ENCODE peak calls at places on chromosomes 11 and 22, in eight cellular contexts. C is GM23248, X is OCI-LY7, S is astrocyte, D is K562, T is PC-3, O is HepG2, Q is Karpas-422. F is an unnamed sample. For H3K79me2, the result is how much of the 10 kb centered on the place peaks cover.

GRCh38 chr22:19455033-19455432 is 7.5 kb upstream of the C22orf39 start:
- DNase-seq in T (no peak), O (no peak), C (no peak), Q (no peak), D (no peak), X (no peak), S (no peak), F (no peak)

GRCh38 chr11:13038366-13038765 is 29.2 kb downstream of the RASSF10 start:
- DNase-seq in S (no peak), Q (no peak), O (peak), X (no peak), T (peak), C (peak), D (no peak), F (no peak)

GRCh38 chr22:19731736-19732135 is 8.4 kb downstream of the GP1BB start:
- DNase-seq in Q (no peak), C (no peak), O (no peak), T (no peak), S (no peak), D (no peak), X (no peak), F (no peak)

GRCh38 chr11:10500263-10500601 is 40.8 kb downstream of the RNF141 start:
- DNase-seq in S (no peak), Q (no peak), T (no peak), O (no peak), C (no peak), X (no peak), D (no peak), F (no peak)

GRCh38 chr11:120577041-120577440 is 65.5 kb downstream of the GRIK4 start:
- DNase-seq in C (no peak), X (no peak), O (no peak), D (no peak), T (no peak), Q (no peak), S (no peak), F (no peak)

GRCh38 chr11:70477607-70478006 is 79.3 kb downstream of the CTTN start:
- DNase-seq in S (no peak), C (no peak), Q (no peak), X (no peak), T (no peak), D (no peak), O (no peak), F (no peak)

GRCh38 chr11:67370351-67371076 is 2.9 kb downstream of the CLCF1 start:
- DNase-seq in X (no peak), C (peak), O (no peak), T (no peak), D (no peak), S (no peak), Q (no peak), F (no peak)

GRCh38 chr11:296206-296975 is 2.9 kb downstream of the IFITM5 start:
- DNase-seq in Q (no peak), T (no peak), O (no peak), S (no peak), C (no peak), D (no peak), X (no peak), F (no peak)

GRCh38 chr11:62702241-62702640 is 5.0 kb downstream of the BSCL2 start:
- DNase-seq in X (no peak), D (no peak), C (no peak), O (no peak), S (no peak), T (no peak), Q (no peak), F (no peak)

GRCh38 chr11:110715541-110715940 is 3.3 kb upstream of the ARHGAP20 start:
- DNase-seq in X (no peak), C (peak), O (no peak), S (peak), T (no peak), Q (no peak), D (no peak), F (no peak)

GRCh38 chr22:45507798-45508197 is 5.1 kb downstream of the FBLN1 start:
- DNase-seq in Q (no peak), D (no peak), X (no peak), O (no peak), S (no peak), C (no peak), T (no peak), F (no peak)

GRCh38 chr11:95453616-95454118 is 222.7 kb upstream of the SESN3 start:
- DNase-seq in T (peak), D (peak), C (peak), S (peak), O (no peak), Q (no peak), X (no peak), F (no peak)

GRCh38 chr11:37282367-37282766 is 684.3 kb upstream of the RAG2 start:
- DNase-seq in Q (no peak), C (no peak), X (no peak), S (no peak), D (no peak), T (no peak), O (no peak), F (no peak)

GRCh38 chr22:20887375-20887774 is 28.6 kb downstream of the SNAP29 start:
- DNase-seq in C (peak), T (peak), Q (no peak), X (no peak), D (peak), O (no peak), S (no peak), F (no peak)

GRCh38 chr22:47437636-47438035 is 675.2 kb downstream of the TBC1D22A start:
- DNase-seq in S (no peak), O (no peak), D (no peak), T (no peak), Q (no peak), X (no peak), C (no peak), F (no peak)

GRCh38 chr11:6127881-6128280 is 20.4 kb downstream of the OR56B4 start:
- DNase-seq in X (no peak), Q (no peak), O (no peak), T (peak), S (no peak), D (no peak), C (peak), F (no peak)

GRCh38 chr11:112525270-112525669 is 264.6 kb upstream of the PLET1 start:
- DNase-seq in Q (no peak), O (no peak), C (peak), S (peak), D (no peak), X (no peak), T (no peak), F (no peak)

GRCh38 chr11:223921-224320 is 12.2 kb downstream of the SIRT3 start:
- DNase-seq in X (no peak), C (no peak), S (no peak), Q (no peak), D (no peak), T (no peak), O (no peak), F (no peak)

GRCh38 chr11:41053894-41054293 is 405.6 kb downstream of the LRRC4C start:
- DNase-seq in C (no peak), T (peak), Q (no peak), S (no peak), X (no peak), D (no peak), O (no peak), F (no peak)

GRCh38 chr11:59247535-59248227 is 35.0 kb upstream of the MPEG1 start:
- DNase-seq in C (peak), S (no peak), D (no peak), T (peak), X (no peak), Q (no peak), O (no peak), F (no peak)

GRCh38 chr11:95568236-95568635 is 221.3 kb downstream of the FAM76B start:
- DNase-seq in T (no peak), D (no peak), O (no peak), Q (no peak), S (no peak), C (no peak), X (no peak), F (no peak)

GRCh38 chr11:92276773-92277172 is 52.2 kb downstream of the FAT3 start:
- DNase-seq in X (no peak), O (no peak), C (peak), D (no peak), Q (no peak), T (peak), S (no peak), F (no peak)

GRCh38 chr22:17114173-17114957 is 6.8 kb downstream of the TMEM121B start:
- DNase-seq in S (no peak), O (no peak), X (no peak), D (no peak), C (no peak), Q (no peak), T (no peak), F (no peak)

GRCh38 chr22:48192920-48193319 is 1430.5 kb downstream of the TBC1D22A start:
- DNase-seq in C (no peak), X (peak), O (no peak), T (no peak), S (no peak), D (no peak), Q (peak), F (no peak)

GRCh38 chr11:86519064-86519911 is 144.6 kb downstream of the CCDC81 start:
- DNase-seq in D (no peak), S (peak), T (no peak), Q (no peak), C (peak), X (no peak), O (no peak), F (peak)

GRCh38 chr11:64372802-64373597 is 14.0 kb downstream of the RPS6KA4 start:
- DNase-seq in Q (peak), T (peak), X (no peak), O (peak), D (peak), S (no peak), C (peak), F (peak)

GRCh38 chr11:128506999-128507591 is 80.3 kb downstream of the ETS1 start:
- DNase-seq in X (no peak), T (peak), C (peak), O (no peak), S (peak), Q (no peak), D (no peak), F (peak)

GRCh38 chr22:39498368-39498767 is 3.7 kb upstream of the MIEF1 start:
- DNase-seq in O (no peak), T (no peak), D (no peak), C (no peak), X (no peak), Q (no peak), S (no peak), F (no peak)

GRCh38 chr11:78313181-78313788 is 104.3 kb downstream of the GAB2 start:
- DNase-seq in S (peak), D (no peak), C (peak), Q (no peak), O (peak), T (peak), X (no peak), F (no peak)

GRCh38 chr22:30649430-30650007 is 13.9 kb downstream of the SLC35E4 start:
- DNase-seq in S (peak), D (peak), C (peak), X (no peak), T (peak), Q (no peak), O (no peak), F (peak)

GRCh38 chr22:31206896-31207687 is 5.0 kb upstream of the LIMK2 start:
- DNase-seq in T (peak), Q (no peak), O (no peak), C (no peak), D (no peak), X (no peak), S (no peak), F (no peak)

GRCh38 chr11:118834428-118835028 is 43.6 kb upstream of the DDX6 start:
- DNase-seq in D (no peak), S (no peak), C (peak), X (no peak), T (no peak), Q (no peak), O (no peak), F (no peak)

GRCh38 chr22:42939451-42939881 is 75.5 kb downstream of the PACSIN2 start:
- DNase-seq in S (no peak), T (peak), C (peak), D (no peak), O (no peak), X (no peak), Q (no peak), F (peak)

GRCh38 chr22:42938976-42939375 is 76.0 kb downstream of the PACSIN2 start:
- DNase-seq in O (no peak), X (no peak), S (no peak), C (peak), T (no peak), Q (no peak), D (no peak), F (no peak)

GRCh38 chr22:42939941-42940653 is 74.9 kb downstream of the PACSIN2 start:
- DNase-seq in D (no peak), X (no peak), Q (no peak), T (peak), C (peak), S (peak), O (peak), F (peak)

GRCh38 chr22:42938449-42938848 is 76.5 kb downstream of the PACSIN2 start:
- DNase-seq in S (no peak), O (no peak), T (no peak), Q (no peak), D (no peak), X (no peak), C (no peak), F (no peak)

DNA sequence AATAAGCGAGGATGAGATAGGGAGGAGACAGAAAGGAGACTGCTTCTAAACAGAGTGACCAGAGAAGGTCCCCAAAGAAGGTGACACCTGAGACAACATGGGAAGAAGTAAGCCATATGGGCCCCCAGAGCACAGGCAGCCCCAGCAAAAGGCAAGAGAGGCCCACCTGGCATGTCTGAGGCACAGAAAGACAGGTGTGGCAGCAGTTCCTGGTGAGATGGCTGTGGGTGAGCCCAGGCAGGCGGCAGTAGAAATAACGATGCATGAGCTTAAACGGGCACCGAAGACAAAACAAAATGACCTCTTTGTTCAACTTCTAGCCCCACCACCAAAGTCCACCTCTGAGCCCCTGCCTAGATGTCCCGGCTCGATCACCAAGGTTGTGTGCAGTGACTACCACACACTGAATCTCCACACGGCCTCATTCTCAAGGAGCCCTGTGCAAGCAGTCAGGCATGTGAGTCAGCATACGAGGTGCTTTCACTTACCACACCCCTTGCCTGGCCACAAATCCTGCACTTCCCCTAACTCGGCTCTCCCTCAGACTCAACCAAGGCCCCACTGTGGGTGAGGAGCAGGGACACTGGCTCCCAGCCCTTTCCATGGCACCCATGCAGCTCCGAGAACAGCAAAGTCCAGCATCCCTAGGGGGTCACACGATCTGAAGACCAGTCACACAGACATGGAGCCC is 77.6 kb downstream of the PACSIN2 start:
- DNase-seq in D (peak), S (peak), O (no peak), C (peak), X (peak), Q (no peak), T (peak), F (peak)
- H3K79me2 ChIP-seq in D (under half), S (half or more), O (half or more), C (half or more), X (under half), Q (under half), T (half or more), F (under half)

DNA sequence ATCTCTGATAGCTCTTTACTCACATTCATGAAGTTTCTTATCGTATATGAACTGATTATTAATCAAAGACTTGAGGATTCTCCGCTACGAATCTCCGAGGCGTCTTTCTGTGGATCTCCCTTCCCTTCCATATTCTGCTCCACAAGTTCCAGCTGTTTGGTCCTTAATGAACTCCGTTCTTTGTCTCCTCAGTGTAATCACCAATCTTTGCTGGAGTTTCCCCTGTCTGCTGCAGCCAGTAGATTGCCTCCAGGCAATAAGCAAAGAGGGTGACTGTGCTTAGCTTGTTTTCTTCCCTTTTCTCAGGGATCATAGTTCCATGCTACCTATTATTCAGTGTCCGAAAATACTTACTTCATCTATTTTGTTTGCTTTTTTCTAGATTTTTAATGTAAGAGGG is 169.6 kb upstream of the FOLH1 start:
- DNase-seq in Q (no peak), T (no peak), O (no peak), D (no peak), C (no peak), X (no peak), S (no peak), F (peak)
- H3K79me2 ChIP-seq in Q (under half), T (under half), O (under half), D (under half), C (under half), X (under half), S (under half), F (under half)

GRCh38 chr11:16745950-16746349 is 7.5 kb downstream of the C11orf58 start:
- DNase-seq in Q (no peak), T (no peak), C (no peak), X (no peak), D (no peak), O (no peak), S (no peak), F (no peak)
- H3K79me2 ChIP-seq in Q (half or more), T (half or more), C (half or more), X (half or more), D (half or more), O (under half), S (half or more), F (under half)

GRCh38 chr22:28029201-28029948 is 110.3 kb upstream of the PITPNB start:
- DNase-seq in D (no peak), X (no peak), S (peak), O (no peak), C (peak), T (peak), Q (no peak), F (peak)
- H3K79me2 ChIP-seq in D (under half), X (under half), S (under half), O (under half), C (under half), T (under half), Q (under half), F (under half)